ENCODE peak calls at places on chromosomes 12 and 14, in ten cellular contexts. One of them, this sample, is unnamed.

GRCh38 chr12:131929530-131930456 is 717 bp downstream of the PUS1 start:
- DNase-seq in left ventricle myocardium inferior: no peak
- DNase-seq in PC-9: no peak
- DNase-seq in naive thymus-derived CD4-positive, alpha-beta T cell: peak; percentile 30
- DNase-seq in Caco-2: peak; percentile 75
- DNase-seq in aorta: no peak
- DNase-seq in cardiac muscle cell: peak; percentile 20
- DNase-seq in psoas muscle: no peak
- DNase-seq in GM12878: no peak
- DNase-seq in lung: no peak
- DNase-seq in this sample: peak; percentile 91

GRCh38 chr12:94704452-94704871 is 54.1 kb upstream of the TMCC3 start:
- DNase-seq in left ventricle myocardium inferior: no peak
- DNase-seq in PC-9: peak; percentile 82
- DNase-seq in naive thymus-derived CD4-positive, alpha-beta T cell: no peak
- DNase-seq in Caco-2: no peak
- DNase-seq in aorta: no peak
- DNase-seq in cardiac muscle cell: peak; percentile 73
- DNase-seq in psoas muscle: no peak
- DNase-seq in GM12878: no peak
- DNase-seq in lung: no peak
- DNase-seq in this sample: no peak

GRCh38 chr12:108611884-108612415 is 14.1 kb upstream of the TMEM119 start:
- DNase-seq in left ventricle myocardium inferior: no peak
- DNase-seq in PC-9: no peak
- DNase-seq in naive thymus-derived CD4-positive, alpha-beta T cell: peak; percentile 48
- DNase-seq in Caco-2: no peak
- DNase-seq in aorta: no peak
- DNase-seq in cardiac muscle cell: peak; percentile 64
- DNase-seq in psoas muscle: no peak
- DNase-seq in GM12878: no peak
- DNase-seq in lung: no peak
- DNase-seq in this sample: peak; percentile 86

GRCh38 chr14:104295681-104296387 is 157.4 kb downstream of the KIF26A start:
- DNase-seq in left ventricle myocardium inferior: peak; percentile 4
- DNase-seq in PC-9: no peak
- DNase-seq in naive thymus-derived CD4-positive, alpha-beta T cell: no peak
- DNase-seq in Caco-2: peak; percentile 14
- DNase-seq in aorta: peak; percentile 63
- DNase-seq in cardiac muscle cell: no peak
- DNase-seq in psoas muscle: no peak
- DNase-seq in GM12878: no peak
- DNase-seq in lung: no peak
- DNase-seq in this sample: no peak

GRCh38 chr14:50619569-50620141 is 48.5 kb downstream of the SAV1 start:
- DNase-seq in left ventricle myocardium inferior: no peak
- DNase-seq in PC-9: no peak
- DNase-seq in naive thymus-derived CD4-positive, alpha-beta T cell: peak; percentile 7
- DNase-seq in Caco-2: no peak
- DNase-seq in aorta: no peak
- DNase-seq in cardiac muscle cell: peak; percentile 69
- DNase-seq in psoas muscle: no peak
- DNase-seq in GM12878: peak; percentile 21
- DNase-seq in lung: no peak
- DNase-seq in this sample: peak; percentile 5

GRCh38 chr14:97218713-97219355 is 421.7 kb downstream of the VRK1 start:
- DNase-seq in left ventricle myocardium inferior: no peak
- DNase-seq in PC-9: no peak
- DNase-seq in naive thymus-derived CD4-positive, alpha-beta T cell: peak; percentile 32
- DNase-seq in Caco-2: no peak
- DNase-seq in aorta: no peak
- DNase-seq in cardiac muscle cell: no peak
- DNase-seq in psoas muscle: no peak
- DNase-seq in GM12878: no peak
- DNase-seq in lung: no peak
- DNase-seq in this sample: peak; percentile 82

GRCh38 chr14:51727526-51727925 is 75.8 kb downstream of the FRMD6 start:
- DNase-seq in left ventricle myocardium inferior: no peak
- DNase-seq in PC-9: no peak
- DNase-seq in naive thymus-derived CD4-positive, alpha-beta T cell: no peak
- DNase-seq in Caco-2: no peak
- DNase-seq in aorta: no peak
- DNase-seq in cardiac muscle cell: no peak
- DNase-seq in psoas muscle: no peak
- DNase-seq in GM12878: no peak
- DNase-seq in lung: no peak
- DNase-seq in this sample: no peak

GRCh38 chr12:57549909-57550627 is at the start of gene KIF5A:
- DNase-seq in left ventricle myocardium inferior: no peak
- DNase-seq in PC-9: no peak
- DNase-seq in naive thymus-derived CD4-positive, alpha-beta T cell: peak; percentile 50
- DNase-seq in Caco-2: no peak
- DNase-seq in aorta: peak; percentile 80
- DNase-seq in cardiac muscle cell: no peak
- DNase-seq in psoas muscle: no peak
- DNase-seq in GM12878: no peak
- DNase-seq in lung: no peak
- DNase-seq in this sample: peak; percentile 97

GRCh38 chr12:51517800-51518199 is 73.2 kb upstream of the SCN8A start:
- DNase-seq in left ventricle myocardium inferior: no peak
- DNase-seq in PC-9: no peak
- DNase-seq in naive thymus-derived CD4-positive, alpha-beta T cell: no peak
- DNase-seq in Caco-2: no peak
- DNase-seq in aorta: no peak
- DNase-seq in cardiac muscle cell: peak; percentile 4
- DNase-seq in psoas muscle: no peak
- DNase-seq in GM12878: no peak
- DNase-seq in lung: no peak
- DNase-seq in this sample: peak; percentile 63

GRCh38 chr14:76271371-76271770 is 104.6 kb upstream of the ESRRB start:
- DNase-seq in left ventricle myocardium inferior: no peak
- DNase-seq in PC-9: no peak
- DNase-seq in naive thymus-derived CD4-positive, alpha-beta T cell: no peak
- DNase-seq in Caco-2: no peak
- DNase-seq in aorta: no peak
- DNase-seq in cardiac muscle cell: no peak
- DNase-seq in psoas muscle: no peak
- DNase-seq in GM12878: no peak
- DNase-seq in lung: no peak
- DNase-seq in this sample: no peak

GRCh38 chr14:73666583-73666982 is 21.8 kb downstream of the DNAL1 start:
- DNase-seq in left ventricle myocardium inferior: no peak
- DNase-seq in PC-9: no peak
- DNase-seq in naive thymus-derived CD4-positive, alpha-beta T cell: no peak
- DNase-seq in Caco-2: no peak
- DNase-seq in aorta: no peak
- DNase-seq in cardiac muscle cell: no peak
- DNase-seq in psoas muscle: no peak
- DNase-seq in GM12878: no peak
- DNase-seq in lung: no peak
- DNase-seq in this sample: no peak

GRCh38 chr12:104006929-104007328 is 41.3 kb downstream of the TDG start:
- DNase-seq in left ventricle myocardium inferior: no peak
- DNase-seq in PC-9: peak; percentile 61
- DNase-seq in naive thymus-derived CD4-positive, alpha-beta T cell: no peak
- DNase-seq in Caco-2: no peak
- DNase-seq in aorta: no peak
- DNase-seq in cardiac muscle cell: peak; percentile 59
- DNase-seq in psoas muscle: no peak
- DNase-seq in GM12878: no peak
- DNase-seq in lung: no peak
- DNase-seq in this sample: no peak

GRCh38 chr12:41778934-41779333 is 365.7 kb downstream of the GXYLT1 start:
- DNase-seq in left ventricle myocardium inferior: no peak
- DNase-seq in PC-9: no peak
- DNase-seq in naive thymus-derived CD4-positive, alpha-beta T cell: no peak
- DNase-seq in Caco-2: no peak
- DNase-seq in aorta: no peak
- DNase-seq in cardiac muscle cell: no peak
- DNase-seq in psoas muscle: no peak
- DNase-seq in GM12878: no peak
- DNase-seq in lung: no peak
- DNase-seq in this sample: no peak

GRCh38 chr12:62400135-62400534 is 66.5 kb upstream of the MON2 start:
- DNase-seq in left ventricle myocardium inferior: no peak
- DNase-seq in PC-9: no peak
- DNase-seq in naive thymus-derived CD4-positive, alpha-beta T cell: no peak
- DNase-seq in Caco-2: no peak
- DNase-seq in aorta: no peak
- DNase-seq in cardiac muscle cell: no peak
- DNase-seq in psoas muscle: no peak
- DNase-seq in GM12878: no peak
- DNase-seq in lung: no peak
- DNase-seq in this sample: no peak
- H3K27me3 ChIP-seq in left ventricle myocardium inferior: no peaks in the 10 kb centered on the region
- H3K27me3 ChIP-seq in PC-9: no peaks in the 10 kb centered on the region
- H3K27me3 ChIP-seq in naive thymus-derived CD4-positive, alpha-beta T cell: no peaks in the 10 kb centered on the region
- H3K27me3 ChIP-seq in Caco-2: no peaks in the 10 kb centered on the region
- H3K27me3 ChIP-seq in aorta: no peaks in the 10 kb centered on the region
- H3K27me3 ChIP-seq in cardiac muscle cell: no peaks in the 10 kb centered on the region
- H3K27me3 ChIP-seq in psoas muscle: no peaks in the 10 kb centered on the region
- H3K27me3 ChIP-seq in GM12878: no peaks in the 10 kb centered on the region
- H3K27me3 ChIP-seq in lung: no peaks in the 10 kb centered on the region
- H3K27me3 ChIP-seq in this sample: no peaks in the 10 kb centered on the region

GRCh38 chr12:120447992-120448391 is 1.7 kb downstream of the GATC start:
- DNase-seq in left ventricle myocardium inferior: no peak
- DNase-seq in PC-9: no peak
- DNase-seq in naive thymus-derived CD4-positive, alpha-beta T cell: no peak
- DNase-seq in Caco-2: no peak
- DNase-seq in aorta: no peak
- DNase-seq in cardiac muscle cell: no peak
- DNase-seq in psoas muscle: no peak
- DNase-seq in GM12878: no peak
- DNase-seq in lung: no peak
- DNase-seq in this sample: no peak
- H3K4me3 ChIP-seq in left ventricle myocardium inferior: peak overlapping the region; percentile 87
- H3K4me3 ChIP-seq in PC-9: no peak overlapping the region
- H3K4me3 ChIP-seq in naive thymus-derived CD4-positive, alpha-beta T cell: no peak overlapping the region
- H3K4me3 ChIP-seq in Caco-2: no peak overlapping the region
- H3K4me3 ChIP-seq in aorta: no peak overlapping the region
- H3K4me3 ChIP-seq in cardiac muscle cell: no peak overlapping the region
- H3K4me3 ChIP-seq in psoas muscle: peak overlapping the region; percentile 95
- H3K4me3 ChIP-seq in GM12878: no peak overlapping the region
- H3K4me3 ChIP-seq in lung: no peak overlapping the region
- H3K4me3 ChIP-seq in this sample: no peak overlapping the region

GRCh38 chr12:67926063-67926462 is 63.2 kb upstream of the IFNG-AS1 start:
- DNase-seq in left ventricle myocardium inferior: no peak
- DNase-seq in PC-9: no peak
- DNase-seq in naive thymus-derived CD4-positive, alpha-beta T cell: no peak
- DNase-seq in Caco-2: no peak
- DNase-seq in aorta: no peak
- DNase-seq in cardiac muscle cell: no peak
- DNase-seq in psoas muscle: no peak
- DNase-seq in GM12878: no peak
- DNase-seq in lung: no peak
- DNase-seq in this sample: no peak

GRCh38 chr12:67925077-67925476 is 64.2 kb upstream of the IFNG-AS1 start:
- DNase-seq in left ventricle myocardium inferior: no peak
- DNase-seq in PC-9: peak; percentile 78
- DNase-seq in naive thymus-derived CD4-positive, alpha-beta T cell: no peak
- DNase-seq in Caco-2: no peak
- DNase-seq in aorta: no peak
- DNase-seq in cardiac muscle cell: no peak
- DNase-seq in psoas muscle: no peak
- DNase-seq in GM12878: no peak
- DNase-seq in lung: peak; percentile 42
- DNase-seq in this sample: no peak

GRCh38 chr12:67927231-67927630 is 62.0 kb upstream of the IFNG-AS1 start:
- DNase-seq in left ventricle myocardium inferior: no peak
- DNase-seq in PC-9: no peak
- DNase-seq in naive thymus-derived CD4-positive, alpha-beta T cell: no peak
- DNase-seq in Caco-2: no peak
- DNase-seq in aorta: no peak
- DNase-seq in cardiac muscle cell: no peak
- DNase-seq in psoas muscle: no peak
- DNase-seq in GM12878: no peak
- DNase-seq in lung: no peak
- DNase-seq in this sample: no peak

GRCh38 chr12:67927815-67928214 is 61.4 kb upstream of the IFNG-AS1 start:
- DNase-seq in left ventricle myocardium inferior: no peak
- DNase-seq in PC-9: no peak
- DNase-seq in naive thymus-derived CD4-positive, alpha-beta T cell: no peak
- DNase-seq in Caco-2: no peak
- DNase-seq in aorta: no peak
- DNase-seq in cardiac muscle cell: no peak
- DNase-seq in psoas muscle: no peak
- DNase-seq in GM12878: no peak
- DNase-seq in lung: no peak
- DNase-seq in this sample: no peak

GRCh38 chr12:67925551-67925950 is 63.7 kb upstream of the IFNG-AS1 start:
- DNase-seq in left ventricle myocardium inferior: no peak
- DNase-seq in PC-9: peak; percentile 54
- DNase-seq in naive thymus-derived CD4-positive, alpha-beta T cell: no peak
- DNase-seq in Caco-2: no peak
- DNase-seq in aorta: no peak
- DNase-seq in cardiac muscle cell: no peak
- DNase-seq in psoas muscle: no peak
- DNase-seq in GM12878: no peak
- DNase-seq in lung: no peak
- DNase-seq in this sample: no peak
- H3K36me3 ChIP-seq in left ventricle myocardium inferior: no peaks in the 10 kb centered on the region
- H3K36me3 ChIP-seq in PC-9: no peaks in the 10 kb centered on the region
- H3K36me3 ChIP-seq in naive thymus-derived CD4-positive, alpha-beta T cell: no peaks in the 10 kb centered on the region
- H3K36me3 ChIP-seq in Caco-2: no peaks in the 10 kb centered on the region
- H3K36me3 ChIP-seq in aorta: no peaks in the 10 kb centered on the region
- H3K36me3 ChIP-seq in cardiac muscle cell: no peaks in the 10 kb centered on the region
- H3K36me3 ChIP-seq in psoas muscle: no peaks in the 10 kb centered on the region
- H3K36me3 ChIP-seq in GM12878: no peaks in the 10 kb centered on the region
- H3K36me3 ChIP-seq in lung: no peaks in the 10 kb centered on the region
- H3K36me3 ChIP-seq in this sample: no peaks in the 10 kb centered on the region

DNA sequence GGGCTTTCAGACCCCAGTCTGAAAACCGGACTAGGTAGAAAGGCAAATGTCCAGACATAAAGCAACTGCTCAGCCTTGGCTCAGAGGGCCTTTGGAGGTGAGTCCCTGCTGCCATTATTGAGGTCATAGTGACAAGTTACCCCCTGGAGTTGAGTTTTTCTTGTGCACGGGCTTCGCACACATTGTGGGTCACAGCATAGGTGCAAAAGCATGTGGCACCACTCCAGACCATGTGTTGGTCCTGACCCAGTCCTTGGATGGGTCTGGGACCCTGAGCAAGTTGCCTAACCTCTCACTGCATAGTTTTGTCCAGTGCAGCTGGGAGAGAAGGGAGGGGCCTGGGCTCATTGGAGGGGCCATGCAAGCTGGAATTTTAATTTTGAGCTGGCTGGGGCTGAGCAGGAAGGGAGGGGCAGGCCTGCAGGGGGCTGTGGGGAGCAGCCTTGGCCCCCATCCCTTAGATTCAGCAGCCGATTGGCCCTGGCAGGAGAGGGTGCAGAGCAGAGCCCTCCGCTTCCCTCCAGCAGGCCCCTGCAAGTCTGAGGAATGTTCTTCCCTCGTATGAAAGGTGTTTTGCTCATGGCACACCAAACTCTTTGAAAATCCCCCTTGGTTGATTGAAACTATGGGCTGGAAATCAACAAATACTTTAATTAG is 4.2 kb upstream of the KRT5 start:
- DNase-seq in left ventricle myocardium inferior: no peak
- DNase-seq in PC-9: no peak
- DNase-seq in naive thymus-derived CD4-positive, alpha-beta T cell: no peak
- DNase-seq in Caco-2: no peak
- DNase-seq in aorta: no peak
- DNase-seq in cardiac muscle cell: no peak
- DNase-seq in psoas muscle: no peak
- DNase-seq in GM12878: no peak
- DNase-seq in lung: no peak
- DNase-seq in this sample: peak; percentile 22
- H3K27me3 ChIP-seq in left ventricle myocardium inferior: peaks cover 33% of the 10 kb centered on the region
- H3K27me3 ChIP-seq in PC-9: no peaks in the 10 kb centered on the region
- H3K27me3 ChIP-seq in naive thymus-derived CD4-positive, alpha-beta T cell: no peaks in the 10 kb centered on the region
- H3K27me3 ChIP-seq in Caco-2: no peaks in the 10 kb centered on the region
- H3K27me3 ChIP-seq in aorta: no peaks in the 10 kb centered on the region
- H3K27me3 ChIP-seq in cardiac muscle cell: peaks cover 2% of the 10 kb centered on the region
- H3K27me3 ChIP-seq in psoas muscle: no peaks in the 10 kb centered on the region
- H3K27me3 ChIP-seq in GM12878: peaks cover 9% of the 10 kb centered on the region
- H3K27me3 ChIP-seq in lung: no peaks in the 10 kb centered on the region
- H3K27me3 ChIP-seq in this sample: no peaks in the 10 kb centered on the region